ENCODE peak calls at places on chromosomes 2 and 18, in six cellular contexts. A, W, H, X, I and O are unnamed samples. For H3K27me3, the result is how much of the 10 kb centered on the place peaks cover.

GRCh38 chr2:198659471-198659870 is 798.3 kb downstream of the SATB2 start:
- DNase-seq in W (no peak), X (no peak), H (no peak), I (no peak), A (no peak), O (no peak)

GRCh38 chr2:237486819-237487448 is at the start of gene MLPH:
- DNase-seq in I (peak), W (no peak), X (peak), H (no peak), A (no peak), O (no peak)

GRCh38 chr2:204110250-204111183 is 174.0 kb downstream of the ICOS start:
- DNase-seq in X (no peak), H (no peak), W (no peak), A (no peak), I (peak), O (no peak)

GRCh38 chr18:54807303-54807702 is 21.0 kb upstream of the RAB27B start:
- DNase-seq in A (no peak), H (no peak), I (no peak), W (no peak), X (no peak), O (no peak)

GRCh38 chr2:241896746-241897201 is 27.2 kb downstream of the RTP5 start:
- DNase-seq in A (no peak), W (no peak), H (no peak), I (no peak), X (peak), O (no peak)

GRCh38 chr2:175880-176800 is 87.7 kb downstream of the SH3YL1 start:
- DNase-seq in I (no peak), H (no peak), W (no peak), A (no peak), X (peak), O (peak)

GRCh38 chr2:99645960-99646359 is 156.1 kb upstream of the REV1 start:
- DNase-seq in H (no peak), X (no peak), W (no peak), A (no peak), I (no peak), O (peak)

GRCh38 chr2:241096979-241097378 is 5.1 kb downstream of the MTERF4 start:
- DNase-seq in H (no peak), A (peak), I (no peak), X (no peak), W (no peak), O (no peak)

GRCh38 chr2:67050621-67051020 is 346.5 kb upstream of the ETAA1 start:
- DNase-seq in H (no peak), I (no peak), A (no peak), X (no peak), W (no peak), O (no peak)

GRCh38 chr2:10274983-10275802 is 27.5 kb upstream of the HPCAL1 start:
- DNase-seq in A (no peak), I (no peak), X (no peak), W (no peak), H (no peak), O (no peak)

GRCh38 chr2:65710779-65711295 is 278.4 kb upstream of the SPRED2 start:
- DNase-seq in W (no peak), A (no peak), I (no peak), X (no peak), H (peak), O (no peak)

GRCh38 chr2:189818249-189819038 is 34.2 kb downstream of the PMS1 start:
- DNase-seq in X (no peak), I (no peak), A (no peak), H (no peak), W (no peak), O (no peak)

GRCh38 chr18:12391487-12392136 is 14.6 kb upstream of the AFG3L2 start:
- DNase-seq in A (no peak), X (peak), I (peak), H (peak), W (peak), O (no peak)

GRCh38 chr2:167718560-167718959 is 528.8 kb downstream of the STK39 start:
- DNase-seq in I (no peak), X (no peak), A (no peak), H (no peak), W (no peak), O (no peak)

GRCh38 chr2:17805166-17805565 is 11.1 kb upstream of the MSGN1 start:
- DNase-seq in I (no peak), A (no peak), H (no peak), X (no peak), W (no peak), O (no peak)

GRCh38 chr2:197324801-197325200 is 14.2 kb upstream of the ANKRD44 start:
- DNase-seq in X (no peak), A (no peak), I (no peak), W (no peak), H (no peak), O (no peak)

GRCh38 chr2:241901500-241902351 is 32.2 kb downstream of the RTP5 start:
- DNase-seq in W (no peak), X (peak), I (no peak), H (no peak), A (no peak), O (no peak)

GRCh38 chr2:133489146-133489545 is 79.1 kb downstream of the NCKAP5 start:
- DNase-seq in W (no peak), A (no peak), H (no peak), I (no peak), X (no peak), O (no peak)

GRCh38 chr2:222903234-222904220 is 42.7 kb downstream of the ACSL3 start:
- DNase-seq in W (no peak), X (no peak), A (no peak), I (peak), H (peak), O (no peak)

GRCh38 chr2:232027530-232027929 is 66.0 kb downstream of the DIS3L2 start:
- DNase-seq in W (no peak), I (no peak), H (no peak), A (no peak), X (no peak), O (no peak)

GRCh38 chr2:141522048-141522447 is 608.8 kb downstream of the LRP1B start:
- DNase-seq in W (no peak), I (no peak), A (no peak), X (no peak), H (no peak), O (no peak)

GRCh38 chr2:58503909-58504308 is 262.8 kb upstream of the FANCL start:
- DNase-seq in I (no peak), X (no peak), W (no peak), A (no peak), H (no peak), O (no peak)

GRCh38 chr2:31312898-31313297 is 78.9 kb downstream of the EHD3 start:
- DNase-seq in W (no peak), A (no peak), H (no peak), I (no peak), X (no peak), O (no peak)

GRCh38 chr2:206201075-206201848 is 41.6 kb downstream of the EEF1B2 start:
- DNase-seq in A (no peak), W (no peak), X (no peak), I (no peak), H (no peak), O (no peak)

GRCh38 chr2:2846379-2847130 is 515.5 kb upstream of the MYT1L start:
- DNase-seq in X (no peak), I (no peak), H (no peak), W (peak), A (no peak), O (no peak)

GRCh38 chr2:20141056-20141762 is 83.7 kb downstream of the SDC1 start:
- DNase-seq in W (peak), A (no peak), I (peak), X (no peak), H (peak), O (no peak)

GRCh38 chr2:183474912-183475695 is 350.9 kb downstream of the NUP35 start:
- DNase-seq in H (no peak), X (no peak), W (no peak), A (no peak), I (no peak), O (no peak)

GRCh38 chr2:237565974-237566373 is 400 bp upstream of the PRLH start:
- DNase-seq in X (no peak), W (no peak), H (no peak), A (no peak), I (no peak), O (no peak)

GRCh38 chr18:73973972-73974371 is 173.7 kb downstream of the FBXO15 start:
- DNase-seq in X (no peak), W (no peak), I (no peak), H (no peak), A (no peak), O (peak)

GRCh38 chr18:68436485-68436884 is 278.4 kb downstream of the TMX3 start:
- DNase-seq in W (no peak), H (no peak), A (no peak), I (no peak), X (no peak), O (no peak)

GRCh38 chr18:46283268-46283667 is 179.1 kb downstream of the HAUS1 start:
- DNase-seq in W (no peak), X (no peak), H (peak), A (no peak), I (no peak), O (no peak)

GRCh38 chr2:216849987-216850386 is 9.9 kb downstream of the TNP1 start:
- DNase-seq in H (peak), I (peak), A (no peak), W (peak), X (no peak), O (no peak)

GRCh38 chr2:70902579-70902978 is 33.1 kb upstream of the ATP6V1B1 start:
- DNase-seq in A (no peak), W (no peak), X (no peak), I (no peak), H (no peak), O (peak)

GRCh38 chr2:70902067-70902442 is 33.6 kb upstream of the ATP6V1B1 start:
- DNase-seq in I (no peak), X (no peak), H (no peak), W (no peak), A (no peak), O (peak)

GRCh38 chr2:70903171-70903570 is 32.5 kb upstream of the ATP6V1B1 start:
- DNase-seq in I (no peak), W (no peak), H (no peak), X (no peak), A (no peak), O (no peak)

GRCh38 chr2:70903641-70904340 is 31.9 kb upstream of the ATP6V1B1 start:
- DNase-seq in H (no peak), X (no peak), I (no peak), W (no peak), A (no peak), O (peak)

DNA sequence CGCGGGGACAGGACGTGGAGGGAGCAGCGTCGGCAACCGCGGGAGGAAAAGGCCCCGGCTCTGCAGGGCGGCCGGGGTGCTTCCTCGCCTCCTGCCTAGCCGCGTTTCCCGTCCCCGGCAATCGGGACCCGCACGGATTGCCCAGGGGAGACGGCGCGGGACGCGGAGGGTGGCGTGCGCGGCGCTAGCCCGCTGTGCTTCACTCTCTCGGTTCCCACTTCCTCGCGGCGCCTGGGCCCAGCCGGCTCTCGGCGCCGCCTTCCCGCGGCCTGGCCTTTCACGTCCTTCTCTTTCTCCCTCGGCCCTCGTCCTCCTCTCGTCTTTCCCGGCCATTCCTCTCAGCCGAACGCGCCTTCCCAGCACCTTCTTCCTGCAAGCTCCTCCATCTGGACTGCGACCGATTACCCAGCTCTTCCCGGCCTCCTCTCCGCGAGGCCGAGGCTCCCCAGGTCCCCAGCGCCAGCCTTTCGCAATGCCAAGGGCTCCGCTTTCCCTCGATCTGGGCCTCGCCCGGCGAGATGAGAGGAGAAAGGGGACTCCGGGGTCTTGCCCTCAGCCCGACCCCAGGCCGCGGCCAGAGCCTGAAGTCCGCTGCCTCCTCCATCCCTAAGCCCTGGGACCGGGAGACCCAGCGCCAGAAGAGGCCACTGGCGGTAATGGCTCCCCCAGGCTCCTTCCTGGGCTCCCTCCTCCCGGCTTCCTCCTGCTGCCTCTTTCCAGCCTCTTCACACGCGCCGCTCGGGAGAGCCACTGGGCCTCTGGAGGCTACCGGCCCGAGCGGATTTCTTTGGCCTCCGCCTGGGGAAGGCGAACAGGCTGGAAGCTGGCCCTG is 34.2 kb upstream of the ATP6V1B1 start:
- DNase-seq in H (no peak), A (no peak), X (no peak), I (no peak), W (no peak), O (peak)
- H3K27me3 ChIP-seq in H (half or more), A (under half), X (under half), I (half or more), W (half or more), O (half or more)

DNA sequence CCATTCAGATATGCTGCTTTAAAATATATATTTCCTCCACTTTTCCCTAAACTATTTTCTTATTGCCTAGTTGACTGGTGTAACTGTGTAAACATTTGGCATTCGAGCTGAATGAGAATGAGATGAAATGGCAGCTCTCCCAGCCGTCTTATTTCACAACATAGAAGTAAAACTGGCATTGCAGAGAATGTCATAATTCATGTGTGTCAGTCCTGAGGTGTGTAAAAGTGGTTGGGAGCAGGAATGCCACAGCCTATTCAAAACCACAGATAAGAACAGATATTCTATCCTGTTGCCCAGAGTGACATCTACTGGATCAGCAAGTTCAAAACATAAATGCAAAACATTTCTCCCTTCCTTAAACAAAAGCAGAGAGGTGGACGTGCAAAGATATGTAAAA is 565.5 kb upstream of the CHAC2 start:
- DNase-seq in A (no peak), I (peak), W (no peak), H (no peak), X (no peak), O (no peak)
- TF ChIP-seq EP300 in A (no peak), I (no peak), W (no peak), H (no peak), X (no peak), O (no peak)

GRCh38 chr18:63299837-63300787 is 19.5 kb downstream of the BCL2 start:
- DNase-seq in W (no peak), I (no peak), A (no peak), X (no peak), H (no peak), O (no peak)
- H3K4me3 ChIP-seq in W (no peak), I (no peak), A (no peak), X (no peak), H (no peak), O (no peak)

GRCh38 chr2:152097291-152098032 is 1.4 kb downstream of the CACNB4 start:
- DNase-seq in W (no peak), A (no peak), X (no peak), I (no peak), H (no peak), O (no peak)

GRCh38 chr2:152098033-152098797 is 629 bp downstream of the CACNB4 start:
- DNase-seq in I (peak), A (no peak), H (no peak), W (peak), X (peak), O (no peak)

GRCh38 chr2:152100961-152101360 is 2.1 kb upstream of the CACNB4 start:
- DNase-seq in I (no peak), X (no peak), W (no peak), H (no peak), A (no peak), O (no peak)

GRCh38 chr2:152098798-152099654 is at the start of gene CACNB4:
- DNase-seq in I (no peak), A (no peak), H (no peak), W (no peak), X (peak), O (no peak)

GRCh38 chr2:152099655-152100050 is 809 bp upstream of the CACNB4 start:
- DNase-seq in H (no peak), X (no peak), A (no peak), I (no peak), W (no peak), O (no peak)
- H3K27me3 ChIP-seq in H (under half), X (under half), A (under half), I (half or more), W (under half), O (under half)

GRCh38 chr2:186728631-186729030 is 34.8 kb downstream of the FAM171B start:
- DNase-seq in A (no peak), I (no peak), W (no peak), H (no peak), X (no peak), O (no peak)
- TF ChIP-seq EP300 in A (no peak), I (no peak), W (no peak), H (no peak), X (no peak), O (no peak)

GRCh38 chr2:218010116-218010837 is 7.5 kb upstream of the TNS1 start:
- DNase-seq in H (peak), A (no peak), X (peak), W (peak), I (peak), O (no peak)
- H3K4me3 ChIP-seq in H (no peak), A (no peak), X (peak), W (peak), I (peak), O (peak)

GRCh38 chr2:120733238-120733942 is 2.3 kb upstream of the GLI2 start:
- DNase-seq in X (no peak), I (no peak), W (no peak), H (no peak), A (no peak), O (peak)
- H3K27me3 ChIP-seq in X (under half), I (half or more), W (under half), H (under half), A (under half), O (under half)